ENCODE peak calls at places on chromosomes 5 and 9, in eight cellular contexts. O, G, P, V, J, Z, T and X are unnamed samples.

GRCh38 chr5:179608131-179608581 is 15.3 kb downstream of the HNRNPH1 start:
- DNase-seq in O (no peak), G (peak), P (no peak), V (no peak), J (peak), Z (peak), T (no peak), X (peak)

GRCh38 chr9:69461488-69461887 is 136.5 kb downstream of the ENTREP1 start:
- DNase-seq in O (no peak), G (no peak), P (no peak), V (no peak), J (no peak), Z (no peak), T (no peak), X (no peak)

GRCh38 chr5:106307265-106307664 is 1363.5 kb downstream of the EFNA5 start:
- DNase-seq in O (no peak), G (no peak), P (no peak), V (no peak), J (no peak), Z (no peak), T (no peak), X (no peak)

GRCh38 chr9:21579209-21579608 is 97.1 kb upstream of the IFNE start:
- DNase-seq in O (no peak), G (no peak), P (no peak), V (no peak), J (no peak), Z (peak), T (no peak), X (peak)

GRCh38 chr9:108761530-108762347 is 94.0 kb downstream of the ACTL7B start:
- DNase-seq in O (peak), G (peak), P (peak), V (peak), J (peak), Z (peak), T (peak), X (no peak)

GRCh38 chr9:107285292-107285691 is 2.2 kb downstream of the RAD23B start:
- DNase-seq in O (no peak), G (no peak), P (no peak), V (no peak), J (no peak), Z (no peak), T (no peak), X (no peak)

GRCh38 chr5:72556351-72557146 is 49.3 kb upstream of the ZNF366 start:
- DNase-seq in O (peak), G (peak), P (peak), V (peak), J (peak), Z (no peak), T (peak), X (peak)

GRCh38 chr9:105455836-105456475 is 8.1 kb downstream of the FSD1L start:
- DNase-seq in O (no peak), G (no peak), P (no peak), V (no peak), J (no peak), Z (no peak), T (no peak), X (no peak)

GRCh38 chr9:15306068-15306756 is 804 bp downstream of the TTC39B start:
- DNase-seq in O (peak), G (peak), P (no peak), V (peak), J (no peak), Z (no peak), T (peak), X (peak)

GRCh38 chr9:112380102-112380581 is at the start of gene HSDL2:
- DNase-seq in O (no peak), G (peak), P (no peak), V (no peak), J (no peak), Z (peak), T (peak), X (no peak)

GRCh38 chr5:82494942-82495341 is 216.8 kb upstream of the RPS23 start:
- DNase-seq in O (no peak), G (no peak), P (no peak), V (no peak), J (no peak), Z (no peak), T (no peak), X (no peak)

GRCh38 chr5:178555771-178556211 is 34.4 kb downstream of the COL23A1 start:
- DNase-seq in O (no peak), G (no peak), P (no peak), V (no peak), J (no peak), Z (no peak), T (no peak), X (no peak)

GRCh38 chr5:31556461-31556860 is 24.4 kb downstream of the C5orf22 start:
- DNase-seq in O (no peak), G (no peak), P (no peak), V (no peak), J (no peak), Z (no peak), T (no peak), X (no peak)

GRCh38 chr5:2981652-2982051 is 230.2 kb upstream of the IRX2 start:
- DNase-seq in O (no peak), G (no peak), P (no peak), V (no peak), J (no peak), Z (no peak), T (no peak), X (no peak)

GRCh38 chr9:14308751-14309140 is 5.2 kb downstream of the NFIB start:
- DNase-seq in O (no peak), G (no peak), P (no peak), V (no peak), J (no peak), Z (no peak), T (no peak), X (no peak)

GRCh38 chr5:54727874-54728273 is 210.3 kb downstream of the SNX18 start:
- DNase-seq in O (no peak), G (no peak), P (no peak), V (no peak), J (no peak), Z (no peak), T (no peak), X (no peak)

GRCh38 chr9:14533867-14534650 is 159.2 kb downstream of the ZDHHC21 start:
- DNase-seq in O (peak), G (no peak), P (no peak), V (no peak), J (no peak), Z (no peak), T (no peak), X (no peak)

GRCh38 chr9:90478821-90479220 is 163.8 kb downstream of the DIRAS2 start:
- DNase-seq in O (no peak), G (no peak), P (no peak), V (no peak), J (no peak), Z (no peak), T (no peak), X (no peak)

GRCh38 chr9:94150279-94150828 is 66.1 kb downstream of the PTPDC1 start:
- DNase-seq in O (no peak), G (no peak), P (no peak), V (no peak), J (no peak), Z (no peak), T (no peak), X (no peak)

GRCh38 chr5:157219491-157220271 is 39.0 kb downstream of the ITK start:
- DNase-seq in O (no peak), G (no peak), P (no peak), V (no peak), J (no peak), Z (no peak), T (no peak), X (peak)